ENCODE peak calls at places on chromosomes 16 and 17, in nine cellular contexts. R is heart left ventricle; P is ELR; D is T-helper 1 cell; K is effector memory CD4-positive, alpha-beta T cell; B is activated CD4-positive, CD25-positive, alpha-beta regulatory T cell; W is fibroblast of the aortic adventitia; E is iPS DF 19.7; S is EL. Y is an unnamed sample.
A peak's percentile ranks its signal among the peaks of the same experiment; 100 is the strongest.

GRCh38 chr17:7403043-7403901 is 625 bp downstream of the TMEM256 start:
- DNase-seq in S (no peak), D (no peak), K (no peak), R (peak; percentile 76), B (no peak), P (peak; percentile 87), E (no peak), W (no peak), Y (no peak)

GRCh38 chr17:64216385-64217248 is 46.4 kb downstream of the TEX2 start:
- DNase-seq in W (peak; percentile 82), S (peak; percentile 70), B (no peak), K (no peak), E (no peak), P (peak; percentile 15), R (peak; percentile 64), D (no peak), Y (peak; percentile 70)

GRCh38 chr16:11306997-11307638 is 26.0 kb upstream of the PRM1 start:
- DNase-seq in E (no peak), D (no peak), S (no peak), B (no peak), W (no peak), P (no peak), K (no peak), R (no peak), Y (no peak)

GRCh38 chr17:18301081-18301480 is 13.7 kb downstream of the TOP3A start:
- DNase-seq in S (no peak), K (no peak), B (no peak), W (no peak), E (no peak), D (no peak), R (no peak), P (no peak), Y (no peak)

GRCh38 chr16:70550082-70550481 is 26.5 kb downstream of the SF3B3 start:
- DNase-seq in E (no peak), P (no peak), R (no peak), S (no peak), D (no peak), B (no peak), W (no peak), K (no peak), Y (no peak)

GRCh38 chr17:10668771-10669170 is 11.7 kb upstream of the MYH3 start:
- DNase-seq in D (no peak), R (no peak), P (peak; percentile 39), S (peak; percentile 81), E (no peak), K (no peak), B (no peak), W (peak; percentile 85), Y (peak; percentile 96)

GRCh38 chr16:52309761-52310416 is 237.1 kb downstream of the TOX3 start:
- DNase-seq in W (no peak), S (no peak), K (no peak), R (no peak), D (no peak), B (no peak), E (no peak), P (no peak), Y (no peak)

GRCh38 chr16:27256861-27257260 is 11.7 kb downstream of the NSMCE1 start:
- DNase-seq in K (no peak), D (no peak), W (no peak), S (no peak), R (no peak), P (no peak), E (no peak), B (no peak), Y (no peak)

GRCh38 chr16:616771-617586 is 13.8 kb upstream of the WFIKKN1 start:
- DNase-seq in S (no peak), P (no peak), K (no peak), D (no peak), R (no peak), B (no peak), W (no peak), E (no peak), Y (no peak)

GRCh38 chr17:37702605-37703004 is 42.3 kb downstream of the HNF1B start:
- DNase-seq in D (no peak), B (no peak), W (peak; percentile 75), E (no peak), K (no peak), P (peak; percentile 83), R (no peak), S (peak; percentile 87), Y (peak; percentile 83)

GRCh38 chr17:20158580-20158979 is 149.4 kb downstream of the SPECC1 start:
- DNase-seq in R (no peak), K (no peak), W (no peak), B (no peak), P (no peak), D (no peak), S (no peak), E (no peak), Y (no peak)

GRCh38 chr17:12028611-12029010 is 7.9 kb downstream of the MAP2K4 start:
- DNase-seq in D (no peak), S (no peak), E (no peak), W (no peak), B (no peak), K (no peak), R (no peak), P (no peak), Y (no peak)

Y was measured in EH.